ENCODE peak calls at places on chromosomes 16 and 17, in seven cellular contexts. U is cardiac muscle cell, O is fibroblast of lung, I is naive B cell, Y is T47D, A is foreskin fibroblast, H is RPMI8226. E is an unnamed sample.

GRCh38 chr17:30153463-30153862 is 36.8 kb downstream of the NSRP1 start:
- DNase-seq in U (no peak), O (no peak), I (no peak), Y (no peak), A (no peak), H (no peak), E (no peak)

GRCh38 chr17:48064638-48065037 is 16.5 kb downstream of the NFE2L1 start:
- DNase-seq in U (no peak), O (no peak), I (no peak), Y (no peak), A (no peak), H (no peak), E (no peak)

GRCh38 chr17:61285483-61286320 is 113.9 kb upstream of the TBX2 start:
- DNase-seq in U (peak; percentile 34), O (peak; percentile 98), I (no peak), Y (no peak), A (peak; percentile 80), H (no peak), E (peak; percentile 48)

GRCh38 chr17:78185981-78186688 is 717 bp downstream of the TK1 start:
- DNase-seq in U (no peak), O (no peak), I (no peak), Y (peak; percentile 82), A (peak; percentile 14), H (peak; percentile 71), E (no peak)

GRCh38 chr16:74107795-74108610 is 188.6 kb upstream of the PSMD7 start:
- DNase-seq in U (peak; percentile 53), O (peak; percentile 37), I (no peak), Y (peak; percentile 87), A (no peak), H (peak; percentile 80), E (peak; percentile 68)

GRCh38 chr16:20734056-20734455 is 7.6 kb downstream of the THUMPD1 start:
- DNase-seq in U (no peak), O (no peak), I (no peak), Y (no peak), A (no peak), H (no peak), E (no peak)

GRCh38 chr16:79608976-79609375 is 8.4 kb upstream of the MAF start:
- DNase-seq in U (no peak), O (no peak), I (no peak), Y (no peak), A (no peak), H (no peak), E (no peak)

GRCh38 chr17:28724500-28725165 is 1.4 kb downstream of the TLCD1 start:
- DNase-seq in U (no peak), O (no peak), I (no peak), Y (peak; percentile 56), A (no peak), H (peak; percentile 72), E (no peak)

GRCh38 chr16:74623214-74623842 is 16.4 kb upstream of the GLG1 start:
- DNase-seq in U (peak; percentile 66), O (peak; percentile 75), I (peak; percentile 17), Y (peak; percentile 69), A (no peak), H (peak; percentile 52), E (peak; percentile 15)

GRCh38 chr16:22672830-22673210 is 141.1 kb upstream of the HS3ST2 start:
- DNase-seq in U (no peak), O (no peak), I (no peak), Y (no peak), A (no peak), H (no peak), E (no peak)

GRCh38 chr17:45775576-45776011 is 8.5 kb upstream of the CRHR1 start:
- DNase-seq in U (no peak), O (no peak), I (no peak), Y (peak; percentile 50), A (no peak), H (peak; percentile 22), E (no peak)

GRCh38 chr17:63714550-63715277 is 14.8 kb upstream of the LIMD2 start:
- DNase-seq in U (peak; percentile 66), O (peak; percentile 31), I (no peak), Y (no peak), A (peak; percentile 53), H (no peak), E (no peak)

GRCh38 chr17:78252701-78253635 is 21.5 kb downstream of the TMEM235 start:
- DNase-seq in U (no peak), O (no peak), I (no peak), Y (no peak), A (no peak), H (peak; percentile 85), E (no peak)

GRCh38 chr16:82507271-82507670 is 119.5 kb upstream of the CDH13 start:
- DNase-seq in U (no peak), O (no peak), I (no peak), Y (no peak), A (no peak), H (no peak), E (no peak)

GRCh38 chr17:72687941-72688340 is 404.5 kb downstream of the SLC39A11 start:
- DNase-seq in U (peak; percentile 78), O (no peak), I (no peak), Y (no peak), A (no peak), H (no peak), E (no peak)

GRCh38 chr17:2695243-2695960 is 16.2 kb downstream of the CLUH start:
- DNase-seq in U (no peak), O (no peak), I (no peak), Y (no peak), A (no peak), H (no peak), E (no peak)

E was measured in NT2/D1.